ENCODE peak calls at places on chromosome 2, in ten cellular contexts. Q is cardiac fibroblast, G is vagina, W is fibroblast of mammary gland, O is K562, V is mucosa of descending colon, R is endothelial cell of umbilical vein, Z is astrocyte of the spinal cord, M is endodermal cell, P is testis. D is an unnamed sample.

GRCh38 chr2:133780099-133780996 is 212.1 kb upstream of the NCKAP5 start:
- DNase-seq in Q (peak; percentile 93), G (no peak), W (peak; percentile 69), O (peak; percentile 68), V (peak; percentile 85), R (peak; percentile 90), Z (peak; percentile 88), M (peak; percentile 85), P (peak; percentile 88), D (no peak)

GRCh38 chr2:146312899-146313298 is 1531.9 kb upstream of the ACVR2A start:
- DNase-seq in Q (peak; percentile 73), G (no peak), W (peak; percentile 49), O (no peak), V (no peak), R (peak; percentile 65), Z (peak; percentile 50), M (no peak), P (no peak), D (no peak)

GRCh38 chr2:49113046-49113445 is 41.3 kb downstream of the FSHR start:
- DNase-seq in Q (no peak), G (no peak), W (no peak), O (no peak), V (no peak), R (no peak), Z (no peak), M (no peak), P (no peak), D (no peak)

GRCh38 chr2:95271381-95271971 is 2.8 kb upstream of the PROM2 start:
- DNase-seq in Q (no peak), G (no peak), W (no peak), O (no peak), V (peak; percentile 0), R (no peak), Z (no peak), M (peak; percentile 11), P (no peak), D (no peak)

GRCh38 chr2:54629914-54630609 is 93.4 kb upstream of the EML6 start:
- DNase-seq in Q (peak; percentile 97), G (no peak), W (peak; percentile 78), O (no peak), V (no peak), R (no peak), Z (peak; percentile 19), M (no peak), P (peak; percentile 57), D (peak; percentile 83)

GRCh38 chr2:132489150-132489549 is 72.5 kb downstream of the GPR39 start:
- DNase-seq in Q (peak; percentile 30), G (no peak), W (no peak), O (peak; percentile 12), V (no peak), R (no peak), Z (peak; percentile 32), M (peak; percentile 95), P (peak; percentile 33), D (peak; percentile 58)

GRCh38 chr2:130918421-130918820 is 81.7 kb downstream of the ARHGEF4 start:
- DNase-seq in Q (no peak), G (no peak), W (no peak), O (no peak), V (no peak), R (no peak), Z (no peak), M (no peak), P (no peak), D (no peak)

GRCh38 chr2:24471662-24472061 is 19.4 kb upstream of the NCOA1 start:
- DNase-seq in Q (no peak), G (no peak), W (no peak), O (peak; percentile 41), V (no peak), R (no peak), Z (no peak), M (no peak), P (no peak), D (no peak)

GRCh38 chr2:47070920-47071824 is 83.9 kb downstream of the STPG4 start:
- DNase-seq in Q (peak; percentile 94), G (no peak), W (peak; percentile 95), O (no peak), V (peak; percentile 74), R (peak; percentile 65), Z (peak; percentile 88), M (no peak), P (peak; percentile 68), D (no peak)

GRCh38 chr2:69164379-69164778 is 151.4 kb downstream of the ANTXR1 start:
- DNase-seq in Q (peak; percentile 83), G (no peak), W (peak; percentile 36), O (no peak), V (no peak), R (peak; percentile 28), Z (peak; percentile 72), M (no peak), P (no peak), D (no peak)

GRCh38 chr2:212970132-212970531 is 181.3 kb downstream of the IKZF2 start:
- DNase-seq in Q (peak; percentile 42), G (no peak), W (peak; percentile 67), O (no peak), V (no peak), R (no peak), Z (peak; percentile 51), M (no peak), P (no peak), D (no peak)

GRCh38 chr2:133774675-133775005 is 206.4 kb upstream of the NCKAP5 start:
- DNase-seq in Q (no peak), G (no peak), W (no peak), O (no peak), V (no peak), R (no peak), Z (peak; percentile 53), M (no peak), P (peak; percentile 32), D (no peak)

GRCh38 chr2:106547516-106547915 is 60.4 kb downstream of the CD8B2 start:
- DNase-seq in Q (no peak), G (no peak), W (no peak), O (no peak), V (no peak), R (no peak), Z (no peak), M (no peak), P (no peak), D (no peak)

GRCh38 chr2:227889336-227889735 is 17.9 kb downstream of the DAW1 start:
- DNase-seq in Q (no peak), G (no peak), W (no peak), O (no peak), V (no peak), R (no peak), Z (no peak), M (no peak), P (no peak), D (no peak)

GRCh38 chr2:227888289-227888688 is 16.9 kb downstream of the DAW1 start:
- DNase-seq in Q (peak; percentile 28), G (no peak), W (no peak), O (no peak), V (peak; percentile 45), R (no peak), Z (no peak), M (peak; percentile 77), P (peak; percentile 26), D (no peak)

GRCh38 chr2:227891673-227892072 is 20.2 kb downstream of the DAW1 start:
- DNase-seq in Q (no peak), G (no peak), W (no peak), O (no peak), V (no peak), R (no peak), Z (no peak), M (no peak), P (no peak), D (no peak)

GRCh38 chr2:227890495-227891079 is 19.2 kb downstream of the DAW1 start:
- DNase-seq in Q (peak; percentile 83), G (no peak), W (peak; percentile 72), O (peak; percentile 45), V (no peak), R (peak; percentile 58), Z (peak; percentile 68), M (no peak), P (no peak), D (no peak)
- TF ChIP-seq CTCF in Q (peak; percentile 41), G (peak; percentile 52), W (peak; percentile 48), O (peak; percentile 56), V (peak; percentile 32), R (peak; percentile 34), Z (peak; percentile 39), M (peak; percentile 81), P (peak; percentile 39), D (peak; percentile 54)

GRCh38 chr2:60104514-60105501 is 448.6 kb downstream of the BCL11A start:
- DNase-seq in Q (no peak), G (no peak), W (no peak), O (no peak), V (peak; percentile 31), R (no peak), Z (peak; percentile 1), M (no peak), P (no peak), D (no peak)
- H3K4me3 ChIP-seq in Q (no peak overlapping the region), G (no peak overlapping the region), W (no peak overlapping the region), O (no peak overlapping the region), V (no peak overlapping the region), R (no peak overlapping the region), Z (no peak overlapping the region), M (no peak overlapping the region), P (no peak overlapping the region), D (no peak overlapping the region)

GRCh38 chr2:241598061-241598460 is 38.9 kb downstream of the THAP4 start:
- DNase-seq in Q (peak; percentile 67), G (no peak), W (peak; percentile 49), O (no peak), V (no peak), R (no peak), Z (no peak), M (no peak), P (peak; percentile 54), D (no peak)

GRCh38 chr2:241597561-241597960 is 39.0 kb downstream of the BOK start:
- DNase-seq in Q (no peak), G (no peak), W (no peak), O (no peak), V (no peak), R (no peak), Z (no peak), M (no peak), P (no peak), D (no peak)

GRCh38 chr2:241598487-241598886 is 38.5 kb downstream of the THAP4 start:
- DNase-seq in Q (no peak), G (no peak), W (no peak), O (peak; percentile 21), V (no peak), R (no peak), Z (no peak), M (peak; percentile 63), P (no peak), D (no peak)

GRCh38 chr2:241593271-241593670 is 34.7 kb downstream of the BOK start:
- DNase-seq in Q (no peak), G (no peak), W (no peak), O (no peak), V (no peak), R (no peak), Z (no peak), M (no peak), P (no peak), D (no peak)

GRCh38 chr2:241595600-241596140 is 37.1 kb downstream of the BOK start:
- DNase-seq in Q (no peak), G (no peak), W (no peak), O (no peak), V (peak; percentile 42), R (peak; percentile 27), Z (no peak), M (peak; percentile 92), P (no peak), D (no peak)
- TF ChIP-seq CTCF in Q (peak; percentile 25), G (no peak), W (peak; percentile 18), O (no peak), V (no peak), R (peak; percentile 62), Z (peak; percentile 30), M (peak; percentile 77), P (no peak), D (no peak)

GRCh38 chr2:120254178-120254577 is 1.5 kb downstream of the RALB start:
- DNase-seq in Q (no peak), G (no peak), W (no peak), O (no peak), V (no peak), R (peak; percentile 56), Z (no peak), M (no peak), P (no peak), D (no peak)
- H3K4me3 ChIP-seq in Q (peak overlapping the region; percentile 90), G (peak overlapping the region; percentile 75), W (peak overlapping the region; percentile 93), O (peak overlapping the region; percentile 76), V (no peak overlapping the region), R (peak overlapping the region; percentile 47), Z (peak overlapping the region; percentile 85), M (peak overlapping the region; percentile 88), P (no peak overlapping the region), D (peak overlapping the region; percentile 99)